ENCODE peak calls at places on chromosomes 6 and 20, in six cellular contexts. L is stimulated activated CD4-positive, alpha-beta T cell treated with anti-CD3 and anti-CD28 coated beads, Interleukin-15, amount 100 ng/mL, for 24 hours; N is T-helper 1 cell; U is fibroblast of lung; E is HT1080; F is stimulated activated CD8-positive, alpha-beta memory T cell treated with anti-CD3 and anti-CD28 coated beads, Interleukin-2, amount 100 ng/mL, for 1 hour. Q is an unnamed sample.

GRCh38 chr6:13404115-13404891 is 76.0 kb upstream of the TBC1D7 start:
- DNase-seq in F (no peak), N (no peak), E (peak), L (no peak), U (peak), Q (no peak)

GRCh38 chr6:53373638-53374037 is 24.9 kb upstream of the ELOVL5 start:
- DNase-seq in L (no peak), U (no peak), F (no peak), N (no peak), E (no peak), Q (no peak)

GRCh38 chr20:10611357-10611756 is 62.4 kb downstream of the JAG1 start:
- DNase-seq in N (no peak), U (peak), L (peak), F (no peak), E (peak), Q (no peak)

GRCh38 chr6:33419580-33420492 is at the start of gene SYNGAP1:
- DNase-seq in E (no peak), U (peak), N (no peak), F (no peak), L (peak), Q (peak)

GRCh38 chr6:35651244-35651643 is 37.5 kb downstream of the FKBP5 start:
- DNase-seq in E (no peak), F (no peak), L (no peak), N (no peak), U (no peak), Q (no peak)

GRCh38 chr6:152532556-152533422 is 104.4 kb downstream of the SYNE1 start:
- DNase-seq in L (no peak), F (no peak), E (no peak), U (no peak), N (no peak), Q (no peak)

GRCh38 chr6:81752969-81753708 is 658 bp upstream of the TENT5A start:
- DNase-seq in U (peak), L (peak), F (peak), N (peak), E (peak), Q (peak)

GRCh38 chr20:45588800-45589199 is 9.7 kb upstream of the WFDC8 start:
- DNase-seq in F (no peak), U (no peak), L (no peak), E (no peak), N (no peak), Q (no peak)

GRCh38 chr6:27755768-27756167 is 156.4 kb downstream of the OR2B2 start:
- DNase-seq in U (no peak), N (no peak), F (no peak), E (no peak), L (no peak), Q (no peak)

GRCh38 chr20:35077341-35077740 is 15.3 kb downstream of the TRPC4AP start:
- DNase-seq in L (no peak), U (no peak), N (no peak), E (no peak), F (no peak), Q (no peak)

GRCh38 chr20:9617940-9618339 is 103.5 kb downstream of the LAMP5 start:
- DNase-seq in N (no peak), U (peak), E (peak), L (no peak), F (no peak), Q (no peak)

GRCh38 chr20:43322851-43323250 is 133.1 kb upstream of the PTPRT start:
- DNase-seq in U (no peak), L (no peak), F (no peak), E (peak), N (no peak), Q (no peak)

GRCh38 chr20:47228654-47229053 is 127.8 kb downstream of the ZMYND8 start:
- DNase-seq in E (no peak), L (no peak), N (no peak), U (no peak), F (no peak), Q (no peak)

GRCh38 chr6:95169790-95170189 is 407.5 kb upstream of the MANEA start:
- DNase-seq in E (peak), N (no peak), L (no peak), U (peak), F (no peak), Q (no peak)

GRCh38 chr6:147508073-147508870 is at the start of gene SAMD5:
- DNase-seq in N (no peak), U (peak), E (peak), F (no peak), L (peak), Q (no peak)

GRCh38 chr20:39269031-39269461 is 306.9 kb downstream of the DHX35 start:
- DNase-seq in N (no peak), U (peak), F (no peak), L (peak), E (peak), Q (no peak)

GRCh38 chr6:35501784-35502183 is 4.9 kb upstream of the TEAD3 start:
- DNase-seq in L (no peak), E (no peak), U (no peak), F (no peak), N (no peak), Q (no peak)

GRCh38 chr20:22561965-22562581 is 22.3 kb downstream of the FOXA2 start:
- DNase-seq in F (no peak), U (no peak), L (no peak), N (no peak), E (no peak), Q (no peak)

GRCh38 chr6:125829433-125829832 is 38.7 kb downstream of the NCOA7 start:
- DNase-seq in L (no peak), F (no peak), E (no peak), N (no peak), U (no peak), Q (peak)

GRCh38 chr6:146944077-146944476 is 260.1 kb upstream of the STXBP5 start:
- DNase-seq in F (no peak), U (no peak), L (no peak), N (no peak), E (no peak), Q (no peak)

GRCh38 chr6:95846652-95847051 is 169.1 kb upstream of the FUT9 start:
- DNase-seq in F (no peak), U (no peak), E (no peak), L (no peak), N (no peak), Q (no peak)

GRCh38 chr6:101614774-101615173 is 221.3 kb downstream of the GRIK2 start:
- DNase-seq in N (no peak), U (peak), L (no peak), E (peak), F (no peak), Q (no peak)

GRCh38 chr20:25327521-25328235 is 63.0 kb downstream of the ABHD12 start:
- DNase-seq in N (no peak), F (no peak), E (no peak), L (no peak), U (peak), Q (no peak)

GRCh38 chr20:48128436-48128835 is 343.2 kb upstream of the SULF2 start:
- DNase-seq in E (no peak), F (no peak), U (peak), N (no peak), L (no peak), Q (no peak)

GRCh38 chr20:23018941-23019340 is 16.2 kb upstream of the SSTR4 start:
- DNase-seq in F (no peak), L (no peak), E (no peak), U (no peak), N (no peak), Q (no peak)